ENCODE peak calls at places on chromosomes 13 and 19, in six cellular contexts. X, U, Y, E, P and R are unnamed samples.

GRCh38 chr19:3176715-3177501 is 1.7 kb upstream of the S1PR4 start:
- DNase-seq in X (peak), U (peak), Y (peak), E (no peak), P (no peak), R (peak)

GRCh38 chr13:99666146-99666805 is 165.0 kb downstream of the TM9SF2 start:
- DNase-seq in X (no peak), U (no peak), Y (no peak), E (no peak), P (no peak), R (no peak)

GRCh38 chr19:48539503-48540096 is 12.4 kb upstream of the SULT2B1 start:
- DNase-seq in X (no peak), U (no peak), Y (peak), E (no peak), P (no peak), R (no peak)

GRCh38 chr19:45643927-45644771 is 5.0 kb upstream of the EML2 start:
- DNase-seq in X (no peak), U (no peak), Y (no peak), E (peak), P (no peak), R (no peak)

GRCh38 chr19:36201684-36202083 is 12.8 kb downstream of the ZNF565 start:
- DNase-seq in X (no peak), U (no peak), Y (no peak), E (no peak), P (no peak), R (no peak)

GRCh38 chr13:31201341-31202024 is 1.7 kb downstream of the B3GLCT start:
- DNase-seq in X (peak), U (no peak), Y (no peak), E (no peak), P (peak), R (no peak)

GRCh38 chr13:29925457-29925856 is 75.0 kb upstream of the UBL3 start:
- DNase-seq in X (peak), U (no peak), Y (peak), E (no peak), P (peak), R (no peak)

GRCh38 chr13:36362251-36362650 is 16.1 kb upstream of the SPART start:
- DNase-seq in X (peak), U (no peak), Y (no peak), E (no peak), P (no peak), R (no peak)

GRCh38 chr13:39602277-39602613 is 748 bp downstream of the LHFPL6 start:
- DNase-seq in X (no peak), U (no peak), Y (no peak), E (no peak), P (no peak), R (no peak)

GRCh38 chr19:48833977-48834376 is 2.3 kb downstream of the HSD17B14 start:
- DNase-seq in X (no peak), U (no peak), Y (peak), E (no peak), P (no peak), R (no peak)

GRCh38 chr13:49540552-49540951 is 44.8 kb downstream of the PHF11 start:
- DNase-seq in X (no peak), U (no peak), Y (no peak), E (no peak), P (no peak), R (no peak)

GRCh38 chr13:99371956-99372355 is 64.8 kb upstream of the GPR183 start:
- DNase-seq in X (no peak), U (peak), Y (no peak), E (no peak), P (no peak), R (peak)

GRCh38 chr19:18419195-18419698 is at the start of gene SSBP4:
- DNase-seq in X (peak), U (peak), Y (peak), E (peak), P (peak), R (peak)

GRCh38 chr19:9431475-9431874 is 3.9 kb downstream of the ZNF266 start:
- DNase-seq in X (peak), U (peak), Y (peak), E (peak), P (no peak), R (no peak)

GRCh38 chr19:38842439-38843174 is 7.2 kb downstream of the HNRNPL start:
- DNase-seq in X (no peak), U (no peak), Y (no peak), E (no peak), P (no peak), R (peak)

GRCh38 chr19:17125052-17125727 is 49.6 kb downstream of the MYO9B start:
- DNase-seq in X (peak), U (no peak), Y (no peak), E (no peak), P (no peak), R (peak)

GRCh38 chr19:16327911-16328823 is 3.5 kb downstream of the KLF2 start:
- DNase-seq in X (peak), U (peak), Y (no peak), E (peak), P (peak), R (peak)